ENCODE peak calls at places on chromosome 10, in seven cellular contexts. N is HCT116, Z is tibial artery, F is pancreas, R is IMR-90, U is cardiac muscle cell, K is fibroblast of lung. A is an unnamed sample.

GRCh38 chr10:15485684-15486316 is 114.7 kb upstream of the FAM171A1 start:
- DNase-seq in N (no peak), Z (peak; percentile 83), F (no peak), R (no peak), U (peak; percentile 94), K (peak; percentile 32), A (no peak)

GRCh38 chr10:100518761-100519241 is 860 bp downstream of the SEC31B start:
- DNase-seq in N (peak; percentile 41), Z (peak; percentile 69), F (peak; percentile 65), R (peak; percentile 70), U (peak; percentile 72), K (peak; percentile 58), A (no peak)

GRCh38 chr10:24255907-24256306 is 47.0 kb downstream of the KIAA1217 start:
- DNase-seq in N (no peak), Z (no peak), F (no peak), R (no peak), U (no peak), K (peak; percentile 80), A (no peak)

GRCh38 chr10:60937022-60937421 is 7.0 kb downstream of the RHOBTB1 start:
- DNase-seq in N (no peak), Z (no peak), F (peak; percentile 34), R (no peak), U (no peak), K (no peak), A (no peak)

GRCh38 chr10:20836401-20836800 is 60.7 kb downstream of the NEBL start:
- DNase-seq in N (no peak), Z (no peak), F (no peak), R (no peak), U (no peak), K (no peak), A (no peak)

GRCh38 chr10:69486922-69487730 is 35.9 kb downstream of the TSPAN15 start:
- DNase-seq in N (no peak), Z (no peak), F (no peak), R (no peak), U (no peak), K (no peak), A (no peak)

GRCh38 chr10:77498210-77498609 is 139.4 kb downstream of the KCNMA1 start:
- DNase-seq in N (no peak), Z (no peak), F (peak; percentile 72), R (no peak), U (no peak), K (no peak), A (no peak)

GRCh38 chr10:70169661-70170364 is 501 bp downstream of the SAR1A start:
- DNase-seq in N (no peak), Z (peak; percentile 41), F (no peak), R (no peak), U (peak; percentile 17), K (no peak), A (no peak)

GRCh38 chr10:48656241-48656921 is 28.3 kb upstream of the WDFY4 start:
- DNase-seq in N (peak; percentile 69), Z (peak; percentile 89), F (peak; percentile 88), R (peak; percentile 88), U (peak; percentile 97), K (peak; percentile 84), A (peak; percentile 86)

GRCh38 chr10:1607466-1607865 is 129.9 kb downstream of the ADARB2 start:
- DNase-seq in N (no peak), Z (no peak), F (no peak), R (no peak), U (no peak), K (no peak), A (no peak)

DNA sequence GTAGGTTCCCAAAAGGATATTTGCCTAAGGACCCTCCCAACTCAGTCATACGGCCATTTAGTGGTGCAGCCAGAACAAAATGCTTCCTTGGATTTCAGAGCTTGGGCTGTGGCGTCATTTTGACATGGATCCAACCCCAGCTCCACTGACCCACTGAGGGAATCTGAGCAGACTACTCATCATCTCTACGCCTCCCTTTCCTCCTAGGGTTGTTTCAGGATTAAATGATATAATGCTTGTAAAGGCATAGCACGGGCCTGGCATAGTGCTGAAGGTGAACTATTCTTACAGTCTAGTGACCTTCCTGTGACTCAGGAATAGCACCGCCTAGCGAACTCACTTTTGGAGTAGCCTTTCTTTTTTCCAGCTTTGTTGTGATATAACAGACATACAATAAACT is 70.3 kb upstream of the LOXL4 start:
- DNase-seq in N (no peak), Z (peak; percentile 34), F (no peak), R (peak; percentile 23), U (peak; percentile 52), K (peak; percentile 74), A (no peak)
- H3K27ac ChIP-seq in N (no peak overlapping the region), Z (no peak overlapping the region), F (no peak overlapping the region), R (no peak overlapping the region), U (no peak overlapping the region), K (no peak overlapping the region), A (no peak overlapping the region)

DNA sequence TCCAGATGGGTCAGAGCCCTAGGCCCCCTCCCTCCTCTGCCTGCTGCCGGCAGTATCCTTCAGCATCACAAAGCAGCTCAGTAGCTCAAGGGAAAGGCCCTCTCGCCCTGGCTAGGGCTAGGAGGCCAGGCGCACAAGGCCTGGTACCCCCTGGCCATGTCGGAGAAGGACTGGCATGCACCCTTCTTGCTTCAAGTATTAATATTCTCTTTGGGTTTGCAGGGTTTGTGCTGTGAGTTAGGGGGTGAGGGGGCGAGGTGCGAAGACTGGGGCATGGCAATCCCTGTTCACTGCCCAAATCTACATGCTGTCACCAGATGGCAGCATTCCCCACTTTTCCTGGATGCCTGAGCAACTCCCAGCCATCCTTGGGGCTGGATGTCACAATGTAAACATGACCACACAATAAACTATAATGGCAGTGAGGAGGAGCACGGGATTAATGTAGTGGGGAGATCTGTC is 105.2 kb downstream of the NEURL1 start:
- DNase-seq in N (peak; percentile 66), Z (no peak), F (no peak), R (peak; percentile 82), U (peak; percentile 81), K (peak; percentile 53), A (peak; percentile 35)
- H3K27ac ChIP-seq in N (no peak overlapping the region), Z (no peak overlapping the region), F (no peak overlapping the region), R (no peak overlapping the region), U (no peak overlapping the region), K (no peak overlapping the region), A (peak overlapping the region; percentile 19)

GRCh38 chr10:102134416-102134815 is 1.6 kb downstream of the PPRC1 start:
- DNase-seq in N (no peak), Z (no peak), F (no peak), R (no peak), U (no peak), K (no peak), A (no peak)

GRCh38 chr10:102133373-102134195 is 744 bp downstream of the PPRC1 start:
- DNase-seq in N (no peak), Z (peak; percentile 55), F (peak; percentile 82), R (peak; percentile 70), U (peak; percentile 85), K (peak; percentile 69), A (peak; percentile 72)

GRCh38 chr10:102139281-102140110 is 6.7 kb downstream of the PPRC1 start:
- DNase-seq in N (no peak), Z (no peak), F (no peak), R (no peak), U (no peak), K (no peak), A (no peak)

GRCh38 chr10:102132563-102133372 is at the start of gene PPRC1:
- DNase-seq in N (peak; percentile 100), Z (peak; percentile 100), F (peak; percentile 99), R (peak; percentile 99), U (peak; percentile 100), K (peak; percentile 99), A (peak; percentile 99)

GRCh38 chr10:102135956-102136526 is 3.2 kb downstream of the PPRC1 start:
- DNase-seq in N (no peak), Z (no peak), F (no peak), R (no peak), U (no peak), K (no peak), A (no peak)
- H3K27ac ChIP-seq in N (no peak overlapping the region), Z (no peak overlapping the region), F (no peak overlapping the region), R (no peak overlapping the region), U (peak overlapping the region; percentile 74), K (no peak overlapping the region), A (no peak overlapping the region)

GRCh38 chr10:131314148-131314547 is 2.6 kb upstream of the TCERG1L start:
- DNase-seq in N (no peak), Z (no peak), F (no peak), R (no peak), U (no peak), K (no peak), A (no peak)
- H3K27ac ChIP-seq in N (no peak overlapping the region), Z (no peak overlapping the region), F (no peak overlapping the region), R (no peak overlapping the region), U (no peak overlapping the region), K (no peak overlapping the region), A (no peak overlapping the region)

DNA sequence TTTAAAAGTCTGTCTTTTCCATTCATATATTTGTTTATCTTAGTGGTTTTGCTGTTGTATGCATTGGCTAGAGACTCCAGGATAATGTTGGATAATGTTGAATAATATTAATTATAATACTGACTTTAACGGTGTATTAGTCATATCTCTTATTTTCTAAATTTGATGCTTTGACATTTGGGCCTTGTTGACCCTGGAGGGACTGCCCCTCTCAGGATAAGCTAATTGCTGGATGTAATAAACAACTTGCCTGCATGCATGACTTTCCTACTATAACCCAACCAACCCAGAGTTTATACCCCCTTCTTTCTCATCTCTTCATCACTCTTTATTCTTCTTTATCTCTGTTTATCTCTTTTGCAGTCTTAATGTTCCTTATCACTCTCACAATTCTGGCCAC is 90.9 kb upstream of the ABI1 start:
- DNase-seq in N (no peak), Z (no peak), F (no peak), R (no peak), U (no peak), K (no peak), A (no peak)
- H3K27ac ChIP-seq in N (no peak overlapping the region), Z (no peak overlapping the region), F (no peak overlapping the region), R (no peak overlapping the region), U (no peak overlapping the region), K (no peak overlapping the region), A (no peak overlapping the region)

GRCh38 chr10:35870665-35871310 is 228.7 kb upstream of the FZD8 start:
- DNase-seq in N (no peak), Z (no peak), F (no peak), R (no peak), U (no peak), K (no peak), A (no peak)
- H3K27ac ChIP-seq in N (no peak overlapping the region), Z (no peak overlapping the region), F (no peak overlapping the region), R (no peak overlapping the region), U (no peak overlapping the region), K (no peak overlapping the region), A (no peak overlapping the region)

GRCh38 chr10:119080521-119081259 is at the start of gene EIF3A:
- DNase-seq in N (peak; percentile 92), Z (peak; percentile 89), F (peak; percentile 87), R (peak; percentile 90), U (peak; percentile 95), K (peak; percentile 88), A (peak; percentile 88)

GRCh38 chr10:119073584-119073983 is 7.0 kb downstream of the EIF3A start:
- DNase-seq in N (no peak), Z (no peak), F (no peak), R (no peak), U (no peak), K (no peak), A (no peak)

GRCh38 chr10:119079572-119080520 is 771 bp downstream of the EIF3A start:
- DNase-seq in N (peak; percentile 43), Z (peak; percentile 65), F (peak; percentile 73), R (peak; percentile 75), U (peak; percentile 86), K (peak; percentile 77), A (no peak)

GRCh38 chr10:119078422-119079179 is 2.0 kb downstream of the EIF3A start:
- DNase-seq in N (no peak), Z (no peak), F (no peak), R (no peak), U (no peak), K (no peak), A (no peak)
- H3K27ac ChIP-seq in N (no peak overlapping the region), Z (no peak overlapping the region), F (no peak overlapping the region), R (no peak overlapping the region), U (peak overlapping the region; percentile 98), K (peak overlapping the region; percentile 24), A (no peak overlapping the region)

A was measured in caudate nucleus.